ENCODE peak calls at places on chromosomes 6 and 20, in ten cellular contexts. H is IMR-90, N is astrocyte of the spinal cord, K is GM12865, P is lower lobe of right lung, C is esophagus squamous epithelium, D is mucosa of descending colon, B is WERI-Rb-1, Q is left ventricle myocardium inferior, T is body of pancreas. V is an unnamed sample.

GRCh38 chr6:14728396-14729024 is 517.4 kb upstream of the JARID2 start:
- DNase-seq in H (peak; percentile 89), N (no peak), K (no peak), P (peak; percentile 57), C (no peak), D (no peak), B (no peak), Q (peak; percentile 24), T (peak; percentile 21), V (peak; percentile 54)

GRCh38 chr6:140782941-140783340 is 1349.8 kb upstream of the GJE1 start:
- DNase-seq in H (no peak), N (no peak), K (no peak), P (no peak), C (no peak), D (no peak), B (no peak), Q (no peak), T (no peak), V (no peak)

GRCh38 chr20:1800777-1801176 is 94.4 kb upstream of the SIRPA start:
- DNase-seq in H (peak; percentile 56), N (peak; percentile 37), K (no peak), P (no peak), C (no peak), D (no peak), B (no peak), Q (no peak), T (no peak), V (peak; percentile 44)

GRCh38 chr6:25670208-25670607 is 18.2 kb downstream of the SCGN start:
- DNase-seq in H (no peak), N (no peak), K (no peak), P (no peak), C (no peak), D (no peak), B (no peak), Q (no peak), T (no peak), V (no peak)

GRCh38 chr6:1910621-1911407 is 301.1 kb downstream of the FOXC1 start:
- DNase-seq in H (peak; percentile 41), N (no peak), K (no peak), P (no peak), C (no peak), D (no peak), B (no peak), Q (no peak), T (no peak), V (no peak)

GRCh38 chr20:32539817-32540675 is 45.1 kb downstream of the NOL4L start:
- DNase-seq in H (no peak), N (no peak), K (peak; percentile 73), P (peak; percentile 10), C (no peak), D (peak; percentile 46), B (no peak), Q (no peak), T (peak; percentile 25), V (no peak)

GRCh38 chr6:116406678-116407345 is 36.1 kb downstream of the DSE start:
- DNase-seq in H (peak; percentile 89), N (peak; percentile 81), K (no peak), P (no peak), C (no peak), D (no peak), B (no peak), Q (no peak), T (no peak), V (peak; percentile 75)

GRCh38 chr6:11798096-11798495 is 19.5 kb upstream of the ADTRP start:
- DNase-seq in H (no peak), N (no peak), K (no peak), P (no peak), C (no peak), D (no peak), B (no peak), Q (no peak), T (no peak), V (peak; percentile 79)

GRCh38 chr6:127812985-127813681 is 87.7 kb downstream of the THEMIS start:
- DNase-seq in H (no peak), N (no peak), K (no peak), P (no peak), C (no peak), D (no peak), B (no peak), Q (no peak), T (no peak), V (no peak)

GRCh38 chr6:13615802-13616140 is 636 bp downstream of the NOL7 start:
- DNase-seq in H (peak; percentile 35), N (no peak), K (peak; percentile 39), P (peak; percentile 72), C (no peak), D (peak; percentile 76), B (peak; percentile 62), Q (peak; percentile 53), T (peak; percentile 57), V (peak; percentile 82)

GRCh38 chr6:146041282-146041681 is 12.4 kb downstream of the GRM1 start:
- DNase-seq in H (no peak), N (peak; percentile 29), K (peak; percentile 38), P (no peak), C (no peak), D (no peak), B (peak; percentile 60), Q (no peak), T (no peak), V (peak; percentile 25)

GRCh38 chr6:3825331-3825831 is 23.8 kb upstream of the FAM50B start:
- DNase-seq in H (peak; percentile 32), N (peak; percentile 74), K (no peak), P (peak; percentile 69), C (no peak), D (peak; percentile 31), B (no peak), Q (peak; percentile 63), T (peak; percentile 48), V (peak; percentile 72)

GRCh38 chr20:57632286-57632685 is 12.1 kb upstream of the ZBP1 start:
- DNase-seq in H (no peak), N (no peak), K (no peak), P (no peak), C (no peak), D (no peak), B (no peak), Q (no peak), T (no peak), V (no peak)

GRCh38 chr6:2182251-2182650 is 63.2 kb downstream of the GMDS start:
- DNase-seq in H (no peak), N (no peak), K (no peak), P (no peak), C (no peak), D (no peak), B (no peak), Q (no peak), T (no peak), V (no peak)

GRCh38 chr6:142566628-142567396 is 265.0 kb downstream of the ADGRG6 start:
- DNase-seq in H (peak; percentile 47), N (peak; percentile 58), K (peak; percentile 64), P (no peak), C (no peak), D (no peak), B (peak; percentile 35), Q (no peak), T (peak; percentile 60), V (peak; percentile 82)

GRCh38 chr6:159533568-159533967 is 159.5 kb downstream of the SOD2 start:
- DNase-seq in H (peak; percentile 3), N (peak; percentile 36), K (no peak), P (no peak), C (no peak), D (no peak), B (no peak), Q (no peak), T (no peak), V (peak; percentile 75)

GRCh38 chr6:18405477-18406293 is 18.5 kb downstream of the RNF144B start:
- DNase-seq in H (peak; percentile 96), N (peak; percentile 95), K (no peak), P (no peak), C (no peak), D (no peak), B (no peak), Q (no peak), T (no peak), V (peak; percentile 89)

GRCh38 chr6:89035252-89036106 is 45.1 kb upstream of the PNRC1 start:
- DNase-seq in H (peak; percentile 95), N (peak; percentile 91), K (no peak), P (peak; percentile 70), C (peak; percentile 8), D (peak; percentile 74), B (no peak), Q (peak; percentile 78), T (peak; percentile 82), V (peak; percentile 95)

GRCh38 chr6:152973916-152974315 is 8.9 kb downstream of the FBXO5 start:
- DNase-seq in H (no peak), N (no peak), K (no peak), P (no peak), C (no peak), D (no peak), B (no peak), Q (no peak), T (no peak), V (no peak)

GRCh38 chr6:138765896-138766487 is 7.6 kb upstream of the CCDC28A start:
- DNase-seq in H (peak; percentile 56), N (peak; percentile 72), K (peak; percentile 36), P (no peak), C (no peak), D (no peak), B (no peak), Q (no peak), T (peak; percentile 18), V (peak; percentile 79)
- H3K4me3 ChIP-seq in H (no peak overlapping the region), N (no peak overlapping the region), K (no peak overlapping the region), P (no peak overlapping the region), C (no peak overlapping the region), D (no peak overlapping the region), B (no peak overlapping the region), Q (no peak overlapping the region), T (no peak overlapping the region), V (no peak overlapping the region)

GRCh38 chr20:37903317-37904007 is 535 bp downstream of the VSTM2L start:
- DNase-seq in H (no peak), N (no peak), K (no peak), P (no peak), C (no peak), D (no peak), B (no peak), Q (no peak), T (no peak), V (no peak)
- H3K4me3 ChIP-seq in H (peak overlapping the region; percentile 5), N (peak overlapping the region; percentile 42), K (peak overlapping the region; percentile 12), P (peak overlapping the region; percentile 51), C (peak overlapping the region; percentile 66), D (no peak overlapping the region), B (no peak overlapping the region), Q (peak overlapping the region; percentile 64), T (no peak overlapping the region), V (peak overlapping the region; percentile 46)

GRCh38 chr6:75334266-75335040 is 49.9 kb upstream of the TMEM30A start:
- DNase-seq in H (peak; percentile 72), N (peak; percentile 77), K (no peak), P (no peak), C (no peak), D (no peak), B (no peak), Q (no peak), T (no peak), V (peak; percentile 73)
- H3K4me3 ChIP-seq in H (no peak overlapping the region), N (no peak overlapping the region), K (no peak overlapping the region), P (peak overlapping the region; percentile 22), C (peak overlapping the region; percentile 17), D (no peak overlapping the region), B (no peak overlapping the region), Q (peak overlapping the region; percentile 25), T (no peak overlapping the region), V (peak overlapping the region; percentile 14)

DNA sequence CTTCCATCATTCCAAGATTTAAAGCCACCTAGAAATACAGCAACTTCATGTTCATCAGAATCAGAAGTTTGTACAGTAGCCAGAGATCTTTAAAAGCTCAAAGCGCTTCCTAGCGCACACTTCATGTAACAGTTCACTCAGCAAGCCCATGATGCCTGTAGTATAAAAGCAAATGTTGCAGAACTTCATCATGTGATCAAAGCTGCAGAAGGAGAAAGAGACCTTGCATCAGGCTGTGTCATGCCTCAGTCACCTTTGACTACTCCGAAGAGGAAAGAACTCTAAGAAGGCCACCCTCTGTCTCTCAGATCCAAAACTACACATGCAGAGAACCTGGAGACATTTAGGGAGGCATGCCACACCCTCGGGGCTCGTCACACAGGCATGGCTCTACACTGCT is 78.4 kb downstream of the AGPAT4 start:
- DNase-seq in H (no peak), N (no peak), K (no peak), P (no peak), C (no peak), D (no peak), B (no peak), Q (no peak), T (no peak), V (no peak)
- H3K4me3 ChIP-seq in H (no peak overlapping the region), N (no peak overlapping the region), K (no peak overlapping the region), P (no peak overlapping the region), C (no peak overlapping the region), D (no peak overlapping the region), B (no peak overlapping the region), Q (no peak overlapping the region), T (no peak overlapping the region), V (no peak overlapping the region)